ENCODE peak calls at places on chromosomes 3 and 15, in five cellular contexts. One of them, this sample, is unnamed.

GRCh38 chr3:192929146-192929545 is 11.5 kb upstream of the MB21D2 start:
- DNase-seq in IMR-90: peak; percentile 62
- DNase-seq in neuronal stem cell: no peak
- DNase-seq in H9: no peak
- DNase-seq in mesenchymal stem cell: peak; percentile 35
- DNase-seq in this sample: peak; percentile 56

GRCh38 chr3:11522398-11522715 is 121.4 kb downstream of the VGLL4 start:
- DNase-seq in IMR-90: peak; percentile 63
- DNase-seq in neuronal stem cell: no peak
- DNase-seq in H9: no peak
- DNase-seq in mesenchymal stem cell: peak; percentile 62
- DNase-seq in this sample: peak; percentile 57

GRCh38 chr15:86061581-86061980 is 18.1 kb upstream of the AGBL1 start:
- DNase-seq in IMR-90: no peak
- DNase-seq in neuronal stem cell: no peak
- DNase-seq in H9: no peak
- DNase-seq in mesenchymal stem cell: no peak
- DNase-seq in this sample: peak; percentile 42

GRCh38 chr15:58053236-58054153 is 12.0 kb downstream of the ALDH1A2 start:
- DNase-seq in IMR-90: no peak
- DNase-seq in neuronal stem cell: no peak
- DNase-seq in H9: no peak
- DNase-seq in mesenchymal stem cell: no peak
- DNase-seq in this sample: no peak

GRCh38 chr15:93362821-93363220 is 273.8 kb upstream of the RGMA start:
- DNase-seq in IMR-90: no peak
- DNase-seq in neuronal stem cell: peak; percentile 46
- DNase-seq in H9: peak; percentile 40
- DNase-seq in mesenchymal stem cell: no peak
- DNase-seq in this sample: no peak

GRCh38 chr3:161969867-161970266 is 473.3 kb downstream of the OTOL1 start:
- DNase-seq in IMR-90: peak; percentile 25
- DNase-seq in neuronal stem cell: no peak
- DNase-seq in H9: no peak
- DNase-seq in mesenchymal stem cell: no peak
- DNase-seq in this sample: no peak

GRCh38 chr3:13647314-13648059 is 98.6 kb downstream of the FBLN2 start:
- DNase-seq in IMR-90: peak; percentile 22
- DNase-seq in neuronal stem cell: no peak
- DNase-seq in H9: no peak
- DNase-seq in mesenchymal stem cell: peak; percentile 12
- DNase-seq in this sample: peak; percentile 60

GRCh38 chr3:149280950-149281349 is 52.5 kb downstream of the TM4SF18 start:
- DNase-seq in IMR-90: no peak
- DNase-seq in neuronal stem cell: no peak
- DNase-seq in H9: no peak
- DNase-seq in mesenchymal stem cell: no peak
- DNase-seq in this sample: no peak

GRCh38 chr15:79769081-79769481 is 127.7 kb downstream of the MTHFS start:
- DNase-seq in IMR-90: no peak
- DNase-seq in neuronal stem cell: no peak
- DNase-seq in H9: no peak
- DNase-seq in mesenchymal stem cell: no peak
- DNase-seq in this sample: no peak

GRCh38 chr15:36734366-36734765 is 154.9 kb downstream of the CDIN1 start:
- DNase-seq in IMR-90: no peak
- DNase-seq in neuronal stem cell: no peak
- DNase-seq in H9: no peak
- DNase-seq in mesenchymal stem cell: no peak
- DNase-seq in this sample: no peak

GRCh38 chr15:77076325-77076915 is 5.5 kb upstream of the TSPAN3 start:
- DNase-seq in IMR-90: no peak
- DNase-seq in neuronal stem cell: no peak
- DNase-seq in H9: no peak
- DNase-seq in mesenchymal stem cell: no peak
- DNase-seq in this sample: no peak

GRCh38 chr15:58839485-58839884 is 68.4 kb downstream of the MINDY2 start:
- DNase-seq in IMR-90: peak; percentile 4
- DNase-seq in neuronal stem cell: no peak
- DNase-seq in H9: no peak
- DNase-seq in mesenchymal stem cell: no peak
- DNase-seq in this sample: peak; percentile 49

GRCh38 chr15:81327526-81327925 is 3.6 kb upstream of the STARD5 start:
- DNase-seq in IMR-90: peak; percentile 91
- DNase-seq in neuronal stem cell: no peak
- DNase-seq in H9: no peak
- DNase-seq in mesenchymal stem cell: peak; percentile 75
- DNase-seq in this sample: peak; percentile 72

GRCh38 chr3:66372681-66373350 is 128.0 kb downstream of the LRIG1 start:
- DNase-seq in IMR-90: peak; percentile 20
- DNase-seq in neuronal stem cell: no peak
- DNase-seq in H9: peak; percentile 84
- DNase-seq in mesenchymal stem cell: no peak
- DNase-seq in this sample: peak; percentile 65

GRCh38 chr15:40282870-40283614 is at the start of gene ANKRD63:
- DNase-seq in IMR-90: no peak
- DNase-seq in neuronal stem cell: no peak
- DNase-seq in H9: no peak
- DNase-seq in mesenchymal stem cell: no peak
- DNase-seq in this sample: no peak

GRCh38 chr3:120841264-120841663 is 66.7 kb upstream of the STXBP5L start:
- DNase-seq in IMR-90: no peak
- DNase-seq in neuronal stem cell: no peak
- DNase-seq in H9: no peak
- DNase-seq in mesenchymal stem cell: no peak
- DNase-seq in this sample: no peak

GRCh38 chr3:25910997-25911396 is 121.1 kb downstream of the OXSM start:
- DNase-seq in IMR-90: peak; percentile 48
- DNase-seq in neuronal stem cell: no peak
- DNase-seq in H9: peak; percentile 56
- DNase-seq in mesenchymal stem cell: peak; percentile 6
- DNase-seq in this sample: peak; percentile 31

GRCh38 chr15:74006774-74007639 is 12.5 kb downstream of the PML start:
- DNase-seq in IMR-90: no peak
- DNase-seq in neuronal stem cell: no peak
- DNase-seq in H9: no peak
- DNase-seq in mesenchymal stem cell: peak; percentile 75
- DNase-seq in this sample: no peak

GRCh38 chr3:113535898-113536297 is 3.5 kb downstream of the SIDT1 start:
- DNase-seq in IMR-90: no peak
- DNase-seq in neuronal stem cell: no peak
- DNase-seq in H9: no peak
- DNase-seq in mesenchymal stem cell: peak; percentile 12
- DNase-seq in this sample: no peak

GRCh38 chr15:39588531-39589192 is 7.8 kb downstream of the THBS1 start:
- DNase-seq in IMR-90: peak; percentile 44
- DNase-seq in neuronal stem cell: no peak
- DNase-seq in H9: no peak
- DNase-seq in mesenchymal stem cell: peak; percentile 32
- DNase-seq in this sample: no peak

GRCh38 chr15:29470794-29471193 is 201.2 kb upstream of the NSMCE3 start:
- DNase-seq in IMR-90: no peak
- DNase-seq in neuronal stem cell: no peak
- DNase-seq in H9: no peak
- DNase-seq in mesenchymal stem cell: no peak
- DNase-seq in this sample: no peak

GRCh38 chr3:187765342-187765741 is 20.1 kb upstream of the BCL6 start:
- DNase-seq in IMR-90: peak; percentile 88
- DNase-seq in neuronal stem cell: no peak
- DNase-seq in H9: no peak
- DNase-seq in mesenchymal stem cell: no peak
- DNase-seq in this sample: no peak

GRCh38 chr3:187456268-187456667 is 88.1 kb downstream of the RTP4 start:
- DNase-seq in IMR-90: no peak
- DNase-seq in neuronal stem cell: no peak
- DNase-seq in H9: no peak
- DNase-seq in mesenchymal stem cell: no peak
- DNase-seq in this sample: no peak

GRCh38 chr3:143000525-143000924 is 845 bp upstream of the U2SURP start:
- DNase-seq in IMR-90: peak; percentile 43
- DNase-seq in neuronal stem cell: no peak
- DNase-seq in H9: no peak
- DNase-seq in mesenchymal stem cell: peak; percentile 48
- DNase-seq in this sample: peak; percentile 75

GRCh38 chr3:14481646-14482036 is 58.5 kb downstream of the GRIP2 start:
- DNase-seq in IMR-90: no peak
- DNase-seq in neuronal stem cell: no peak
- DNase-seq in H9: no peak
- DNase-seq in mesenchymal stem cell: no peak
- DNase-seq in this sample: no peak

GRCh38 chr3:122415762-122416654 is at the start of gene WDR5B:
- DNase-seq in IMR-90: peak; percentile 96
- DNase-seq in neuronal stem cell: peak; percentile 99
- DNase-seq in H9: peak; percentile 97
- DNase-seq in mesenchymal stem cell: peak; percentile 98
- DNase-seq in this sample: peak; percentile 100

GRCh38 chr3:186124618-186125017 is 15.7 kb upstream of the ETV5 start:
- DNase-seq in IMR-90: no peak
- DNase-seq in neuronal stem cell: no peak
- DNase-seq in H9: no peak
- DNase-seq in mesenchymal stem cell: no peak
- DNase-seq in this sample: peak; percentile 76

GRCh38 chr3:103195201-103195600 is 760.4 kb downstream of the ZPLD1 start:
- DNase-seq in IMR-90: no peak
- DNase-seq in neuronal stem cell: no peak
- DNase-seq in H9: no peak
- DNase-seq in mesenchymal stem cell: no peak
- DNase-seq in this sample: no peak

GRCh38 chr3:14142567-14143270 is 17.9 kb downstream of the TMEM43 start:
- DNase-seq in IMR-90: no peak
- DNase-seq in neuronal stem cell: no peak
- DNase-seq in H9: no peak
- DNase-seq in mesenchymal stem cell: peak; percentile 15
- DNase-seq in this sample: no peak

GRCh38 chr3:42666022-42666421 is 12.5 kb downstream of the ZBTB47 start:
- DNase-seq in IMR-90: no peak
- DNase-seq in neuronal stem cell: no peak
- DNase-seq in H9: no peak
- DNase-seq in mesenchymal stem cell: no peak
- DNase-seq in this sample: no peak

GRCh38 chr3:194396897-194397756 is 1.9 kb downstream of the GP5 start:
- DNase-seq in IMR-90: no peak
- DNase-seq in neuronal stem cell: no peak
- DNase-seq in H9: peak; percentile 66
- DNase-seq in mesenchymal stem cell: peak; percentile 49
- DNase-seq in this sample: no peak

GRCh38 chr3:27596920-27597319 is 112.7 kb upstream of the SLC4A7 start:
- DNase-seq in IMR-90: peak; percentile 46
- DNase-seq in neuronal stem cell: no peak
- DNase-seq in H9: no peak
- DNase-seq in mesenchymal stem cell: peak; percentile 19
- DNase-seq in this sample: peak; percentile 87

GRCh38 chr3:32129832-32130231 is 23.4 kb downstream of the GPD1L start:
- DNase-seq in IMR-90: no peak
- DNase-seq in neuronal stem cell: no peak
- DNase-seq in H9: no peak
- DNase-seq in mesenchymal stem cell: no peak
- DNase-seq in this sample: no peak
- H4K91ac ChIP-seq in IMR-90: no peak overlapping the region
- H4K91ac ChIP-seq in neuronal stem cell: no peak overlapping the region
- H4K91ac ChIP-seq in H9: no peak overlapping the region
- H4K91ac ChIP-seq in mesenchymal stem cell: no peak overlapping the region
- H4K91ac ChIP-seq in this sample: no peak overlapping the region

GRCh38 chr3:38022301-38022700 is 7.1 kb downstream of the PLCD1 start:
- DNase-seq in IMR-90: no peak
- DNase-seq in neuronal stem cell: no peak
- DNase-seq in H9: peak; percentile 14
- DNase-seq in mesenchymal stem cell: no peak
- DNase-seq in this sample: no peak
- H3K27ac ChIP-seq in IMR-90: no peak overlapping the region
- H3K27ac ChIP-seq in neuronal stem cell: no peak overlapping the region
- H3K27ac ChIP-seq in H9: no peak overlapping the region
- H3K27ac ChIP-seq in mesenchymal stem cell: no peak overlapping the region
- H3K27ac ChIP-seq in this sample: no peak overlapping the region

GRCh38 chr3:46736006-46736872 is 18.6 kb upstream of the PRSS50 start:
- DNase-seq in IMR-90: no peak
- DNase-seq in neuronal stem cell: no peak
- DNase-seq in H9: peak; percentile 31
- DNase-seq in mesenchymal stem cell: no peak
- DNase-seq in this sample: no peak
- H4K91ac ChIP-seq in IMR-90: no peak overlapping the region
- H4K91ac ChIP-seq in neuronal stem cell: no peak overlapping the region
- H4K91ac ChIP-seq in H9: no peak overlapping the region
- H4K91ac ChIP-seq in mesenchymal stem cell: no peak overlapping the region
- H4K91ac ChIP-seq in this sample: no peak overlapping the region

GRCh38 chr3:138912237-138912636 is 34.7 kb downstream of the FOXL2 start:
- DNase-seq in IMR-90: peak; percentile 20
- DNase-seq in neuronal stem cell: no peak
- DNase-seq in H9: no peak
- DNase-seq in mesenchymal stem cell: no peak
- DNase-seq in this sample: peak; percentile 48

GRCh38 chr3:138915503-138916498 is 31.1 kb downstream of the FOXL2 start:
- DNase-seq in IMR-90: peak; percentile 83
- DNase-seq in neuronal stem cell: peak; percentile 87
- DNase-seq in H9: peak; percentile 94
- DNase-seq in mesenchymal stem cell: peak; percentile 87
- DNase-seq in this sample: peak; percentile 97

GRCh38 chr3:138911621-138912020 is 35.3 kb downstream of the FOXL2 start:
- DNase-seq in IMR-90: no peak
- DNase-seq in neuronal stem cell: no peak
- DNase-seq in H9: no peak
- DNase-seq in mesenchymal stem cell: no peak
- DNase-seq in this sample: no peak

GRCh38 chr3:138916824-138917223 is 30.1 kb downstream of the FOXL2 start:
- DNase-seq in IMR-90: no peak
- DNase-seq in neuronal stem cell: no peak
- DNase-seq in H9: no peak
- DNase-seq in mesenchymal stem cell: no peak
- DNase-seq in this sample: peak; percentile 43

GRCh38 chr3:138914870-138915502 is 32.0 kb downstream of the FOXL2 start:
- DNase-seq in IMR-90: peak; percentile 62
- DNase-seq in neuronal stem cell: no peak
- DNase-seq in H9: no peak
- DNase-seq in mesenchymal stem cell: peak; percentile 56
- DNase-seq in this sample: peak; percentile 73
- H3K27ac ChIP-seq in IMR-90: peak overlapping the region; percentile 58
- H3K27ac ChIP-seq in neuronal stem cell: no peak overlapping the region
- H3K27ac ChIP-seq in H9: no peak overlapping the region
- H3K27ac ChIP-seq in mesenchymal stem cell: peak overlapping the region; percentile 62
- H3K27ac ChIP-seq in this sample: no peak overlapping the region

GRCh38 chr3:159787191-159787590 is 201.4 kb upstream of the IL12A start:
- DNase-seq in IMR-90: peak; percentile 94
- DNase-seq in neuronal stem cell: no peak
- DNase-seq in H9: no peak
- DNase-seq in mesenchymal stem cell: peak; percentile 94
- DNase-seq in this sample: peak; percentile 84

GRCh38 chr3:159785276-159785675 is 203.4 kb upstream of the IL12A start:
- DNase-seq in IMR-90: peak; percentile 40
- DNase-seq in neuronal stem cell: no peak
- DNase-seq in H9: no peak
- DNase-seq in mesenchymal stem cell: peak; percentile 51
- DNase-seq in this sample: peak; percentile 12

GRCh38 chr3:159787794-159788205 is 200.8 kb upstream of the IL12A start:
- DNase-seq in IMR-90: peak; percentile 85
- DNase-seq in neuronal stem cell: no peak
- DNase-seq in H9: no peak
- DNase-seq in mesenchymal stem cell: peak; percentile 92
- DNase-seq in this sample: peak; percentile 79

GRCh38 chr3:159788291-159788690 is 200.3 kb upstream of the IL12A start:
- DNase-seq in IMR-90: no peak
- DNase-seq in neuronal stem cell: no peak
- DNase-seq in H9: no peak
- DNase-seq in mesenchymal stem cell: no peak
- DNase-seq in this sample: no peak

GRCh38 chr3:159786489-159787181 is 202.0 kb upstream of the IL12A start:
- DNase-seq in IMR-90: no peak
- DNase-seq in neuronal stem cell: no peak
- DNase-seq in H9: no peak
- DNase-seq in mesenchymal stem cell: peak; percentile 48
- DNase-seq in this sample: no peak
- H4K91ac ChIP-seq in IMR-90: peak overlapping the region; percentile 72
- H4K91ac ChIP-seq in neuronal stem cell: no peak overlapping the region
- H4K91ac ChIP-seq in H9: no peak overlapping the region
- H4K91ac ChIP-seq in mesenchymal stem cell: peak overlapping the region; percentile 95
- H4K91ac ChIP-seq in this sample: peak overlapping the region; percentile 72